ENCODE peak calls at places on chromosomes 6 and 20, in four cellular contexts. U is HEK293T, V is HepG2, Z is K562. Y is an unnamed sample.

GRCh38 chr6:125259354-125259736 is 42.4 kb downstream of the HDDC2 start:
- DNase-seq in U (no peak), V (no peak), Z (no peak), Y (no peak)

GRCh38 chr20:22389836-22390542 is 194.4 kb downstream of the FOXA2 start:
- DNase-seq in U (no peak), V (peak), Z (peak), Y (peak)

GRCh38 chr6:30548375-30548774 is 7.9 kb downstream of the GNL1 start:
- DNase-seq in Z (no peak), U (no peak), V (no peak), Y (no peak)

GRCh38 chr6:18034798-18035202 is 47.4 kb upstream of the KIF13A start:
- DNase-seq in Z (peak), U (no peak), V (peak), Y (no peak)

GRCh38 chr20:62745279-62745958 is 36.8 kb downstream of the NTSR1 start:
- DNase-seq in Z (no peak), U (no peak), V (no peak), Y (peak)

GRCh38 chr6:139710578-139710977 is 336.1 kb upstream of the CITED2 start:
- DNase-seq in U (no peak), Z (no peak), V (no peak), Y (no peak)

GRCh38 chr6:109867970-109868358 is 110.1 kb upstream of the GPR6 start:
- DNase-seq in U (no peak), V (no peak), Z (no peak), Y (no peak)

GRCh38 chr6:170374571-170375444 is 68.2 kb downstream of the FAM120B start:
- DNase-seq in U (no peak), V (peak), Z (no peak), Y (no peak)

GRCh38 chr20:1946442-1946761 is 47.5 kb downstream of the PDYN start:
- DNase-seq in Z (no peak), V (no peak), U (no peak), Y (no peak)

GRCh38 chr6:100554228-100554627 is 89.5 kb upstream of the SIM1 start:
- DNase-seq in V (no peak), U (no peak), Z (no peak), Y (no peak)

GRCh38 chr20:18585134-18585533 is 2.7 kb upstream of the DTD1 start:
- DNase-seq in Z (no peak), U (no peak), V (peak), Y (peak)

GRCh38 chr6:32825966-32826365 is 9.2 kb upstream of the HLA-DOB start:
- DNase-seq in Z (no peak), V (peak), U (no peak), Y (no peak)

GRCh38 chr6:107153061-107153460 is 37.7 kb upstream of the BEND3 start:
- DNase-seq in U (no peak), Z (no peak), V (no peak), Y (no peak)

GRCh38 chr6:149440735-149441662 is 40.9 kb downstream of the SUMO4 start:
- DNase-seq in Z (no peak), U (no peak), V (peak), Y (no peak)

GRCh38 chr6:170040906-170041305 is 250.0 kb downstream of the DLL1 start:
- DNase-seq in U (no peak), Z (no peak), V (no peak), Y (no peak)

GRCh38 chr20:44302026-44302669 is 8.9 kb downstream of the FITM2 start:
- DNase-seq in V (peak), U (no peak), Z (no peak), Y (no peak)

GRCh38 chr20:16944753-16945152 is 196.6 kb downstream of the OTOR start:
- DNase-seq in U (no peak), V (no peak), Z (no peak), Y (no peak)

GRCh38 chr6:163637524-163637923 is 223.0 kb downstream of the QKI start:
- DNase-seq in U (no peak), Z (no peak), V (no peak), Y (no peak)
- TF ChIP-seq ELF4 in U (no peak), Z (no peak), V (no peak), Y (no peak)

GRCh38 chr6:15058200-15059070 is 187.4 kb upstream of the JARID2 start:
- DNase-seq in V (no peak), Z (no peak), U (no peak), Y (no peak)
- TF ChIP-seq ELF4 in V (no peak), Z (no peak), U (no peak), Y (no peak)

DNA sequence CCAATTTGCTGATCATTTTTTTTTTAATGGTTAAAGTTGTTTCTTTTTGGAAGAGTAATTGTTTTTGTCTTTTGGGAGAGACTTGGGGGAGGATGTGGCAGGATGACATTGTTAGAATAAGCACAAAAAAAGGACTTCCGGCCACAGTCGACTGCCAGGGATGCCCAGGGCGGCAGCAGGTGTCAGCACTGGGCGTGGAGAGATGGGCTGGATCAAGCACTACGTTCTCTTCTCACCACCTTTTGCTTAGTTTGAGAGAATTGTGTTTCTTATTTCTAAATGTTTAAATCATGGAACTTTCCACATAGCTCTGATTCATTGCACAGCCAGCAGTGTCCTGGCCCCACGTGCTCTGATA is 104.6 kb upstream of the FRMD1 start:
- DNase-seq in U (no peak), Z (no peak), V (no peak), Y (no peak)
- TF ChIP-seq ELF4 in U (no peak), Z (no peak), V (no peak), Y (no peak)

GRCh38 chr6:122681715-122682114 is 71.5 kb downstream of the PKIB start:
- DNase-seq in V (no peak), Z (no peak), U (no peak), Y (no peak)
- TF ChIP-seq ELF4 in V (no peak), Z (no peak), U (no peak), Y (no peak)

DNA sequence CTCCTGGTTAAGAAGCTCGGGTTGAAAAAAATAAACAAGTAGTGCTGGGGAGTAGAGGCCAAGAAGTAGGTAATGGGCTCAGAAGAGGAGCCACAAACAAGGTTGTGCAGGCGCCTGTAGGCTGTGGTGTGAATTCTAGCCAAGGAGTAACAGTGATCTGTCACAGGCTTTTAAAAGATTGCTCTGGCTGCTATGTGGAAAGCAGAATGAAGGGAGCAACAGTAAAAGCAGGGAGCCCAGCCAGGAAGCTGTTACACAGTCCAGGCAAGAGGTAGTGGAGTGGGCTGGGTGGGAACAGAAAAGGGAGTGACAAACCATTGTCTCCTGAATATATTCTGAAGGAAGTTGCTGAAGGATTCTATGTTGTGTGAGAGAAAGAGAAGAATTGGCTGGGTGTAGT is 2.0 kb downstream of the HFE start:
- DNase-seq in V (no peak), U (no peak), Z (no peak), Y (no peak)
- TF ChIP-seq ELF4 in V (no peak), U (no peak), Z (no peak), Y (no peak)

GRCh38 chr6:113630738-113631535 is 226.2 kb upstream of the MARCKS start:
- DNase-seq in U (no peak), Z (no peak), V (no peak), Y (no peak)
- TF ChIP-seq ELF4 in U (no peak), Z (no peak), V (no peak), Y (no peak)

GRCh38 chr6:47729457-47729856 is 31.1 kb downstream of the ADGRF4 start:
- DNase-seq in U (no peak), V (no peak), Z (no peak), Y (no peak)

GRCh38 chr6:47736083-47736700 is 37.8 kb downstream of the ADGRF4 start:
- DNase-seq in U (no peak), V (no peak), Z (no peak), Y (no peak)

GRCh38 chr6:47734826-47735481 is 36.6 kb downstream of the ADGRF4 start:
- DNase-seq in Z (no peak), V (no peak), U (no peak), Y (no peak)

GRCh38 chr6:47737406-47737805 is 39.0 kb downstream of the ADGRF4 start:
- DNase-seq in U (no peak), Z (no peak), V (no peak), Y (no peak)

DNA sequence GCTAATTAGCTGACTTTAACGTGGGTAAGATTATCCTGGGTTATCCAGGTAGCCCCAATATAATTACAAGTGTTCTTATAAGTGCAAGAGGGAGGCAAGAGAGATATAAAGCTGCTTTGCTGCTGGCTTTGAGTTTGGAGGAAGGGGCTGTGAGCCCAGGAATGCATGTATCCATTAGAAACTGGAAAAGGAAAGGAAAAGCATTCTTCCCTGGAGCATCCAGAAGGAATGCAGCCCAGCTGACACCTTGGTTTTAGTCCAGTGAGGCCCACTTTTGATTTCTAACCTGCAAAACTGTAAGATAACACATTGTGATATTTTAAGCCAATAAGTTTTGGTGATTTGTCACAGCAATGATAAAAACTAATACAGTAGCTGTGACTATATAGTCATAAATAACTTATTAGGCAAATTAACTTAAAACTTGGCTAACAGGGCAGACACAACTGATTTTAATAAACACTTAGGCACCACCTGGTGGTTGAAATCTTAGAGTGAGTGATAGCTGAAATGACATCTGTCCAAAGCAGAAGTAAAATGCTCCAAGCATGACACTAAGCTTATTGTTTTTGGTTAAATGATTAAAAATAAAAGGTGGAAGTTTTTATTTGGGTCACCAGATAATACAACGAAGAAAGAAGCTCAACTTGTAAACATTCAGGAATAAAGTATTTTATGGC is 35.6 kb downstream of the ADGRF4 start:
- DNase-seq in Z (peak), V (peak), U (no peak), Y (no peak)
- TF ChIP-seq ELF4 in Z (no peak), V (no peak), U (no peak), Y (no peak)

DNA sequence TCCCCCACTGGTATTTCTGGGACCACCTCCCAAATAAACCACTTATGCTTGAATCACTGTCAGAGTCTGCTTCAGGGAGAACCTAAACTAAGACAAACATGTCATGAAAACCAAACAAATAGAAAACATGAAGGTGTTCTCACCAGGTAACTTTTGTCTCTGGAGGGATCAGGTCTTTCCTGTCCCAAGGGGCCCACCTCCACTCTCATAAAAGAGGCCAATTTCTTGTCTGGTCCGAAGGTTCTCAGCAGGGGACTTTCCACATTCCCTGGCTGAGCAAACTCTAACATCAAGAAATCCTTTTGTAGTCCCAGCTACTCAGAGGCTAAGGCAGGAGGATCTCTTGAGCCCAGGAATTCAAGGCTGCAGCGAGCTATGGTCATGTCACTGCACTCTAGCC is 8.8 kb upstream of the FOXP4 start:
- DNase-seq in U (no peak), Z (no peak), V (no peak), Y (no peak)
- TF ChIP-seq ELF4 in U (no peak), Z (no peak), V (no peak), Y (no peak)

GRCh38 chr6:45470131-45470738 is 92.5 kb upstream of the SUPT3H start:
- DNase-seq in U (no peak), Z (no peak), V (no peak), Y (no peak)
- TF ChIP-seq ELF4 in U (no peak), Z (no peak), V (no peak), Y (no peak)

DNA sequence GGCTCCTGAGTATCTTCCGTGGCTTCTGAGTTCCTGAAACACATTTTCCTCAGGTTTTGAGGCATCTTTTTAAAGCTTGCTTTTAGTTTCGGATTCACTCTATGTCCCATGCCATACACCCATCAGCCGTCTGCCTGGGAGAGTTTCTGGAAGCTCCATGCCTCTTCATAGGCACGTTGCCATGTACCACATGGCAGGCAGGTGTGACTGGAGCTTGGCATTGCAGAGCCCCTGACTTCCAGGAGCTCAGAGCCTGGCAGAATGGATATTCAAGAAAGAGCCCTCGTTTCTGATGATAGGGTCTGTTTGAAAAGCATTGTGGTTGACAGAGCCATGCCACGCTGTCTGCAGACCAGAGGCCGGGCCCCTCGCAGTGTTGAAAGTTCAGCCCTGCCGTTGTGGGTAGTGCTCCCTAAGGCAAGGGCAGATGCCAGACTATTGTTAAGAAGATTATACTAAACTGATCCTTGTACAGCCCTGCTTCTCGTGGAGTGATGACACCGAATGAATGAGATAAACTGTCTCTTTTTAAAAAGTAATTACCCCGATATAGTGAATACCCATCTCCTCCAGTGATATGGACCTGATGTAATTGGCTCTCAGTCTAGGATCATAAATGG is 100.0 kb downstream of the RPP40 start:
- DNase-seq in Z (no peak), V (no peak), U (no peak), Y (no peak)
- TF ChIP-seq ELF4 in Z (no peak), V (no peak), U (no peak), Y (no peak)